ENCODE peak calls at places on chromosomes 3 and 15, in six cellular contexts. P, X, M, J, D and B are unnamed samples.
A peak's percentile ranks its signal among the peaks of the same experiment; 100 is the strongest.

GRCh38 chr15:29835301-29835700 is 13.0 kb upstream of the TJP1 start:
- DNase-seq in X (no peak), P (peak; percentile 65), D (no peak), J (no peak), M (no peak), B (no peak)

GRCh38 chr3:156837130-156837529 is 11.0 kb downstream of the LEKR1 start:
- DNase-seq in M (peak; percentile 64), J (no peak), X (no peak), P (peak; percentile 71), D (no peak), B (no peak)

GRCh38 chr3:88810455-88810854 is 297.0 kb upstream of the EPHA3 start:
- DNase-seq in P (peak; percentile 73), D (no peak), X (no peak), J (no peak), M (peak; percentile 55), B (no peak)

GRCh38 chr15:40062816-40063562 is 24.0 kb upstream of the SRP14 start:
- DNase-seq in P (no peak), D (no peak), J (no peak), X (no peak), M (no peak), B (no peak)

GRCh38 chr15:63880019-63880418 is 46.3 kb upstream of the HERC1 start:
- DNase-seq in D (no peak), M (no peak), X (no peak), J (no peak), P (no peak), B (no peak)

GRCh38 chr15:68376447-68377060 is 55.4 kb downstream of the ITGA11 start:
- DNase-seq in X (no peak), J (no peak), P (no peak), M (no peak), D (no peak), B (no peak)

GRCh38 chr15:77905301-77905920 is 172.1 kb downstream of the TBC1D2B start:
- DNase-seq in P (no peak), M (no peak), X (no peak), J (peak; percentile 50), D (no peak), B (no peak)

GRCh38 chr3:104628185-104628789 is 738.4 kb upstream of the ALCAM start:
- DNase-seq in X (no peak), J (no peak), P (peak; percentile 75), D (peak; percentile 48), M (peak; percentile 67), B (peak; percentile 12)

GRCh38 chr3:115022214-115022613 is 124.9 kb downstream of the ZBTB20 start:
- DNase-seq in D (no peak), P (no peak), J (no peak), M (no peak), X (no peak), B (no peak)

GRCh38 chr3:12413721-12414255 is 70.5 kb upstream of the TSEN2 start:
- DNase-seq in J (no peak), X (no peak), D (no peak), M (no peak), P (no peak), B (no peak)

DNA sequence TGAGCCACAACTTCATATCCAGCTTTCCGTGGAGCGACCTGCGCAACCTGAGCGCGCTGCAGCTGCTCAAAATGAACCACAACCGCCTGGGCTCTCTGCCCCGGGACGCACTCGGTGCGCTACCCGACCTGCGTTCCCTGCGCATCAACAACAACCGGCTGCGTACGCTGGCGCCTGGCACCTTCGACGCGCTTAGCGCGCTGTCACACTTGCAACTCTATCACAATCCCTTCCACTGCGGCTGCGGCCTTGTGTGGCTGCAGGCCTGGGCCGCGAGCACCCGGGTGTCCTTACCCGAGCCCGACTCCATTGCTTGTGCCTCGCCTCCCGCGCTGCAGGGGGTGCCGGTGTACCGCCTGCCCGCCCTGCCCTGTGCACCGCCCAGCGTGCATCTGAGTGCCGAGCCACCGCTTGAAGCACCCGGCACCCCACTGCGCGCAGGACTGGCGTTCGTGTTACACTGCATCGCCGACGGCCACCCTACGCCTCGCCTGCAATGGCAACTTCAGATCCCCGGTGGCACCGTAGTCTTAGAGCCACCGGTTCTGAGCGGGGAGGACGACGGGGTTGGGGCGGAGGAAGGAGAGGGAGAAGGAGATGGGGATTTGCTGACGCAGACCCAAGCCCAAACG is 2.8 kb downstream of the ISLR2 start:
- DNase-seq in X (no peak), M (no peak), J (no peak), P (no peak), D (no peak), B (peak; percentile 46)
- TF ChIP-seq CTCF in X (no peak), M (peak; percentile 32), J (no peak), P (peak; percentile 27), D (no peak), B (peak; percentile 46)

DNA sequence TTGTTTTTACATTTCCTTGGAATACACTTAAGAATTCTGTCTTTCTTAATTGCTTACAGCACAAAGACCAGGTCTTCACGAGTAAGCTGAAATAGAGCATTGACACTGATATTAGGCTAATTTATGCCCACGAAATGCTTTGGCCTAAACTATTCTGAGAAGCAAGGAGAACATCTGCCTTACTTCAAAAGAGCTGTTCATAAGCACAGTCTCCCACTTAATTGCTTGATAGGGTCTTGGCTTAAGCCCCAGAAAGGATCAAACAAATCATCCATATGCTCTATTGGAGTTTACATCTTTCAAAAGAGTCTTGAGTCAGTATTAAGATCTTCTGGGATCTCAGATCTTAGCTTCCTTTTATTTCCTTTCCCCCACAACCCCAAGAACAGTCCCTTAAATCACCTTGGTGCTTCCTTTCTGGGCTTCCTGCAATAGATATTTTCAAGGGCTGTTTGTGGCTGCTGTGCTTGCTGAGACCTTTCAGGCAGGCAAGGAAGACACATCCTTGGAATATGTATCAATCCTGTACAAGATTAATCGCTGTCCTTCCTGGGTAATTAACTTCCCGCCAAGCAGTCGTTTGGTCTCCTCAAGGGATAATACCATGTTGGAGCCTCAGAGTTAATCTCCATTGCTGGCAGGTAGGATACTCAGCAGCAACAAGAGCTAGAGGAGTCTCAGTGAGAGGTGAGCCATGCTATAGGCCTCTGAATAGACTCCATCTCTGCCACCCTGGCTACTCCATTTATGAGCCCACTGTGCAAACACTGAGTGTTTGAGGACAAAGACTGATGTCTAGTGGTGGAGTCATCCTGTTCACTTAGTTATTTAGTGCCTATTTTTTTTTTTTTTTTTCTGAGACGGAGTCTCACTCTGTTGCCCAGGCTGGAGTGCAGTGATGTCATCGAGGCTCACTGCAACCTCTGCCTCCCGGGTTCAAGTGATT is 37.1 kb downstream of the TMEM158 start:
- DNase-seq in J (no peak), P (no peak), M (no peak), D (no peak), X (no peak), B (no peak)
- TF ChIP-seq CTCF in J (no peak), P (no peak), M (no peak), D (no peak), X (no peak), B (no peak)

DNA sequence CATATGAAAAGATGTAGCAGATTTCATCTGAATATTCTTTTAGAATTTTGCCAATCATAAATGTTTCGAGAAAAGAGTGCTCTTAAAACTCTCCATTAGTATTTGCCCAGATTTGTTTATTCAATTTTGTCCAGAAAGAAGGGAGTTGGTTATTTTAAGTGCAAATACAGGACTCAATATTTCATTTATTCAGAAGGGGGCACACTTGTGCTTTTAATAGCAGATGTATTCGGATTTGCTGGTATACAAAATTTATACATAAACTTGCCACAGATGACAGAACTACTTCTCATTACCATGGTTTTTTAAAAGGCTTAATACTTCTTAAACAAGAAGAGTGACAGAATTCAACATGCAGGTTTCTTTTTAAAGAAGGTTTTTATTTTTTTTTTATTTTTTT is 69.8 kb upstream of the GRM7 start:
- DNase-seq in P (no peak), D (no peak), J (no peak), X (no peak), M (no peak), B (no peak)
- TF ChIP-seq CTCF in P (no peak), D (peak; percentile 8), J (no peak), X (no peak), M (peak; percentile 3), B (no peak)

DNA sequence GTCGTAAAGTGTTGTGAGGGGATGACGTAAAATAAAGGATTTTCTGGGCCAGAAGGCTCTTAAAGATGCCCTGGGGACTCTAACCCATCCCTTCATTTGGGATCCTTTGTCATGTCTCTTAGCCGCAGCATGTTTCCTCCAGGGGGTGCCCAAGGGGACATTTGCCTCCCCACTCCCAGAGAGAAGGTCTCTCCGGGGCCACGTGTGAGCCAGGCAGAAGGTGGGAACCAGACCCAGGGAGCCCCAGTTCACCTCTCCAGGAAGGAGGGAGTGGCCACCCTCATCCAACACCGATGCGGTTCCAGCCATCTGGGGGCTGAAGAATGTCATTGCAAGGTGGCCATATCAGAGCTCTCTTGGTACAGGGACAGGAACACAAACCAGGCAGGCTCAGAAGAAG is 25.2 kb downstream of the ST8SIA2 start:
- DNase-seq in J (no peak), M (no peak), P (no peak), D (no peak), X (no peak), B (no peak)
- TF ChIP-seq CTCF in J (no peak), M (no peak), P (no peak), D (no peak), X (no peak), B (no peak)

GRCh38 chr3:45544719-45545296 is 49.7 kb upstream of the LIMD1 start:
- DNase-seq in J (no peak), M (no peak), D (no peak), P (no peak), X (no peak), B (no peak)
- TF ChIP-seq CTCF in J (no peak), M (no peak), D (no peak), P (peak; percentile 0), X (no peak), B (no peak)

GRCh38 chr3:147614210-147614609 is 205.0 kb downstream of the ZIC1 start:
- DNase-seq in X (no peak), J (no peak), D (no peak), M (no peak), P (no peak), B (no peak)
- TF ChIP-seq CTCF in X (no peak), J (no peak), D (no peak), M (no peak), P (no peak), B (no peak)

GRCh38 chr15:80497221-80497620 is 93.0 kb downstream of the ARNT2 start:
- DNase-seq in D (no peak), J (no peak), P (no peak), M (no peak), X (no peak), B (no peak)
- TF ChIP-seq CTCF in D (no peak), J (no peak), P (no peak), M (no peak), X (no peak), B (no peak)